ENCODE peak calls at places on chromosomes 13 and 19, in seven cellular contexts. X, A, E, Z, J, M and P are unnamed samples.

GRCh38 chr13:50130686-50131051 is 115.4 kb downstream of the KCNRG start:
- DNase-seq in M (peak; percentile 65), E (peak; percentile 57), Z (peak; percentile 32), J (no peak), A (no peak), X (no peak), P (no peak)

GRCh38 chr19:5891938-5892771 is 11.4 kb downstream of the NDUFA11 start:
- DNase-seq in J (peak; percentile 33), E (no peak), X (peak; percentile 26), M (no peak), A (peak; percentile 65), Z (no peak), P (no peak)

GRCh38 chr13:34747507-34747906 is 194.6 kb upstream of the NBEA start:
- DNase-seq in A (no peak), E (no peak), Z (no peak), X (no peak), J (no peak), M (no peak), P (no peak)

GRCh38 chr13:37899753-37900152 is 30.2 kb upstream of the TRPC4 start:
- DNase-seq in X (no peak), Z (no peak), J (no peak), M (no peak), E (no peak), A (no peak), P (no peak)

GRCh38 chr19:38062959-38063786 is 156.2 kb downstream of the SIPA1L3 start:
- DNase-seq in M (no peak), E (no peak), X (no peak), Z (no peak), A (peak; percentile 42), J (no peak), P (no peak)

GRCh38 chr19:47283405-47284059 is 8.8 kb downstream of the INAFM1 start:
- DNase-seq in X (no peak), J (no peak), Z (no peak), A (no peak), E (no peak), M (no peak), P (no peak)

GRCh38 chr19:1115646-1116420 is 12.0 kb downstream of the GPX4 start:
- DNase-seq in X (no peak), E (no peak), M (no peak), A (no peak), J (no peak), Z (no peak), P (no peak)

GRCh38 chr19:40611096-40611495 is 9.9 kb downstream of the LTBP4 start:
- DNase-seq in E (no peak), M (no peak), Z (peak; percentile 68), J (peak; percentile 52), A (no peak), X (no peak), P (no peak)

GRCh38 chr13:94679614-94680013 is 32.7 kb downstream of the SOX21 start:
- DNase-seq in M (no peak), J (no peak), Z (peak; percentile 19), X (no peak), A (no peak), E (no peak), P (no peak)

GRCh38 chr13:47004022-47004421 is 107.2 kb upstream of the HTR2A start:
- DNase-seq in J (no peak), A (no peak), E (no peak), M (no peak), X (no peak), Z (no peak), P (no peak)

GRCh38 chr19:39174142-39174541 is 22.6 kb upstream of the NCCRP1 start:
- DNase-seq in Z (no peak), E (no peak), X (no peak), M (no peak), A (no peak), J (no peak), P (no peak)

GRCh38 chr19:47499371-47499770 is 15.4 kb upstream of the KPTN start:
- DNase-seq in E (no peak), Z (no peak), X (no peak), A (no peak), J (no peak), M (no peak), P (no peak)

GRCh38 chr13:40333238-40333637 is 333.2 kb downstream of the FOXO1 start:
- DNase-seq in M (no peak), J (no peak), A (no peak), X (no peak), E (no peak), Z (peak; percentile 94), P (no peak)

GRCh38 chr13:29162638-29163037 is 342.5 kb downstream of the MTUS2 start:
- DNase-seq in Z (no peak), A (no peak), E (no peak), X (no peak), J (no peak), M (no peak), P (no peak)

GRCh38 chr13:92843549-92843948 is 383.1 kb upstream of the GPC6 start:
- DNase-seq in Z (peak; percentile 69), E (no peak), M (no peak), J (no peak), X (no peak), A (no peak), P (peak; percentile 15)

GRCh38 chr19:47752440-47753211 is 7.3 kb downstream of the NOP53 start:
- DNase-seq in E (no peak), J (no peak), X (no peak), Z (no peak), M (no peak), A (no peak), P (peak; percentile 94)

GRCh38 chr13:21395953-21396352 is 63.1 kb downstream of the ZDHHC20 start:
- DNase-seq in M (no peak), Z (no peak), J (no peak), X (no peak), E (peak; percentile 29), A (no peak), P (peak; percentile 80)

GRCh38 chr13:73000027-73000674 is 58.7 kb upstream of the KLF5 start:
- DNase-seq in Z (peak; percentile 79), X (peak; percentile 46), J (no peak), A (no peak), E (no peak), M (no peak), P (no peak)

GRCh38 chr13:30290812-30291436 is 16.4 kb downstream of the KATNAL1 start:
- DNase-seq in A (no peak), X (no peak), Z (no peak), J (no peak), E (no peak), M (no peak), P (no peak)

GRCh38 chr19:46916971-46917370 is 56.2 kb downstream of the ARHGAP35 start:
- DNase-seq in Z (no peak), E (no peak), M (no peak), A (no peak), X (no peak), J (no peak), P (no peak)

GRCh38 chr19:13095393-13095784 is 7.3 kb downstream of the LYL1 start:
- DNase-seq in M (no peak), A (no peak), E (peak; percentile 28), X (no peak), J (no peak), Z (no peak), P (no peak)
- H3K4me3 ChIP-seq in M (no peak overlapping the region), A (no peak overlapping the region), E (no peak overlapping the region), X (no peak overlapping the region), J (peak overlapping the region; percentile 40), Z (no peak overlapping the region), P (no peak overlapping the region)

GRCh38 chr19:33879818-33880575 is 83.3 kb downstream of the KCTD15 start:
- DNase-seq in M (no peak), X (no peak), J (no peak), E (no peak), Z (no peak), A (no peak), P (no peak)

GRCh38 chr19:33888665-33889064 is 92.0 kb downstream of the KCTD15 start:
- DNase-seq in M (no peak), X (no peak), J (no peak), Z (no peak), E (no peak), A (no peak), P (no peak)

GRCh38 chr19:33878912-33879810 is 82.5 kb downstream of the KCTD15 start:
- DNase-seq in J (no peak), Z (no peak), E (no peak), A (no peak), M (no peak), X (no peak), P (no peak)

GRCh38 chr19:33887891-33888290 is 91.2 kb downstream of the KCTD15 start:
- DNase-seq in X (no peak), M (no peak), J (no peak), E (no peak), Z (no peak), A (no peak), P (no peak)

DNA sequence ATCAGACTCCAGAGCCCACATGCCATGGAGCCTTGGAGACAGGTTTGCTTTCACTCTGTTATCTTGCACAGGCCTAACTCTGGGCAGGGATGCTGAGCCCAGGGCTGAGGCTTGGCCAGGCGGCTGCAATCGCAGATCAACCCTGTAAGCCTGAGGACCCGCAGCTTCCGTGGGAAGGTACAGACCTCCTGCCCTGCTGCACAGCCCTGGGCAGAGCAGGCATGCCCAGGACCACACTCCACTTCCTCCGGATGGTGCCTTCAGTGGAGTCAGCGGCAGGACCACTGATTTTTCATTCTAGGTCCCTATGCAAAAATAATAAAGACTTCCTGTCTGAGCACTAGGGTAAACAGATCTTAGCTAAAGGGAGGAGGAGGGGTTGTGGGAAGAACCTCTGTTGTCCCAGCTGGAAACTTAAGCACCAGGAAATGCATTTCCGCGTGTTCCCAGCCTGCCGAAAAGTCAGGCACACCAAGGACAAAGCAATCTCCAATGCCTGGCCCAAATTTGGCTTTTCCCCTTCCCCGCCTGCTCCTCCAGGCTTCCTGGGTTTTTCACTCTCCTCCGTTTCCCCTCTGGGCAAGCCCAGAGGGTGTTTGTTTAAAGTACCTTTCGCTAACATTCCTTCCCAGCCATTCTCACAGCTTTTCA is 87.3 kb downstream of the KCTD15 start:
- DNase-seq in Z (no peak), E (no peak), M (no peak), J (no peak), X (no peak), A (no peak), P (no peak)
- H3K4me3 ChIP-seq in Z (no peak overlapping the region), E (no peak overlapping the region), M (no peak overlapping the region), J (no peak overlapping the region), X (no peak overlapping the region), A (no peak overlapping the region), P (no peak overlapping the region)

GRCh38 chr19:17058236-17058635 is 17.0 kb downstream of the HAUS8 start:
- DNase-seq in E (no peak), A (no peak), M (no peak), X (no peak), J (no peak), Z (no peak), P (no peak)
- H3K4me3 ChIP-seq in E (no peak overlapping the region), A (no peak overlapping the region), M (no peak overlapping the region), X (no peak overlapping the region), J (no peak overlapping the region), Z (no peak overlapping the region), P (no peak overlapping the region)

DNA sequence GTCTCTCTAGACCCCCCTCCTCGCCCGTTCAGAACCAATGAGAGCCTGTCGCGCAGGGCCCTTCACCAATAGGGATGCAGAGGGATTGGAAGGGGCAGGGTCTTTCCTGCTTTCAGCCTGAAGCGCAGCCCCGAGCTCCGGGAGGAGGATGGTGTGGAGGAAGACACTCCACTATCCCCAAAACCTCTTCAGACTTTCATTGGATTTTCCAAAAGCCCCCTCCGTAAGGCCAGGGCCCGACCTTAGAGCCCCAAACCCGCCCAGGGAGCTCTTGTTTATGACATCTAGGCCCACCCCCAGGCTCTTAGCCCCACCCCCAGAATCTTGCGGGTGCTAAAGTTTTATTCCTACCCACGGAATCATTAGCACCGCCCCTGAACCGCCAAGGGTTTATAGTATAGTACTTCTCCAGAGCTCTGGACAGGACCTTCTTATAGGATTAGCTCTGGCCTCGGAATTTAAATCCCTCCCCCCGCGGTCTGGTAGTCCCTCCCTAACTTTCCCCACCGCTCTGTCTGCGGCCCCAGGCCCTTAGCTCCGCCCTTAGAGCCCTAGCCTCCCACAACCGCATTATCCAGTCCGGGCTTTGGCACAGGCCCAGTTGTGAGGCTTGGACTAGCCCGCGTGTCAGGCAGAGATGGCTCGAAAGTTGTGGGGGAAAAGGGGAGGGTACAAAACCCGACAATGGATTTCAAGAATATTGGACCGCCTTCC is 6.6 kb upstream of the EML2 start:
- DNase-seq in J (peak; percentile 88), E (peak; percentile 77), X (peak; percentile 95), M (peak; percentile 91), A (peak; percentile 93), Z (peak; percentile 65), P (peak; percentile 90)
- H3K4me3 ChIP-seq in J (peak overlapping the region; percentile 44), E (peak overlapping the region; percentile 75), X (peak overlapping the region; percentile 29), M (peak overlapping the region; percentile 5), A (peak overlapping the region; percentile 41), Z (peak overlapping the region; percentile 28), P (peak overlapping the region; percentile 64)